ENCODE peak calls at places on chromosomes 4 and X, in eight cellular contexts. R is psoas muscle, V is right atrium auricular region, X is astrocyte, F is aorta, C is dorsolateral prefrontal cortex, H is Peyer's patch, Z is endodermal cell. E is an unnamed sample.

GRCh38 chr4:176800891-176801534 is 8.3 kb upstream of the VEGFC start:
- DNase-seq in R (no peak), V (no peak), X (no peak), F (no peak), C (no peak), H (no peak), Z (no peak), E (no peak)

GRCh38 chr4:20878806-20879205 is 178.5 kb downstream of the PACRGL start:
- DNase-seq in R (no peak), V (no peak), X (no peak), F (no peak), C (no peak), H (no peak), Z (peak), E (no peak)

GRCh38 chr4:52655505-52655904 is 3.6 kb downstream of the USP46 start:
- DNase-seq in R (no peak), V (no peak), X (no peak), F (no peak), C (no peak), H (no peak), Z (no peak), E (no peak)

GRCh38 chr4:123676550-123677229 is 280.1 kb downstream of the SPRY1 start:
- DNase-seq in R (peak), V (no peak), X (peak), F (no peak), C (no peak), H (no peak), Z (no peak), E (no peak)

GRCh38 chr4:112735474-112735951 is 98.6 kb downstream of the LARP7 start:
- DNase-seq in R (no peak), V (no peak), X (no peak), F (no peak), C (no peak), H (no peak), Z (no peak), E (no peak)

GRCh38 chr4:18297684-18298083 is 276.1 kb upstream of the LCORL start:
- DNase-seq in R (no peak), V (no peak), X (no peak), F (no peak), C (no peak), H (no peak), Z (no peak), E (no peak)

GRCh38 chr4:118776166-118776954 is 59.6 kb downstream of the SEC24D start:
- DNase-seq in R (no peak), V (no peak), X (peak), F (no peak), C (no peak), H (no peak), Z (no peak), E (no peak)

GRCh38 chr4:212438-213174 is 88.3 kb downstream of the ZNF718 start:
- DNase-seq in R (peak), V (peak), X (peak), F (peak), C (peak), H (no peak), Z (no peak), E (no peak)

GRCh38 chr4:182427530-182427929 is 184.3 kb downstream of the TENM3 start:
- DNase-seq in R (no peak), V (no peak), X (peak), F (no peak), C (no peak), H (no peak), Z (no peak), E (no peak)

GRCh38 chr4:26459054-26459755 is 31.1 kb downstream of the CCKAR start:
- DNase-seq in R (no peak), V (no peak), X (peak), F (no peak), C (no peak), H (no peak), Z (no peak), E (no peak)

GRCh38 chr4:167854881-167855280 is 237.5 kb upstream of the ANXA10 start:
- DNase-seq in R (no peak), V (no peak), X (no peak), F (no peak), C (no peak), H (no peak), Z (no peak), E (no peak)

GRCh38 chr4:51943221-51943620 is 76.9 kb downstream of the LRRC66 start:
- DNase-seq in R (no peak), V (no peak), X (peak), F (no peak), C (no peak), H (no peak), Z (no peak), E (no peak)

GRCh38 chrX:54923376-54923775 is 2.8 kb downstream of the TRO start:
- DNase-seq in R (no peak), V (no peak), X (no peak), F (no peak), C (no peak), H (no peak), Z (no peak), E (no peak)

GRCh38 chrX:149248073-149248625 is 257.0 kb downstream of the IDS start:
- DNase-seq in R (no peak), V (no peak), X (no peak), F (no peak), C (no peak), H (no peak), Z (no peak), E (no peak)

GRCh38 chr4:132228676-132229075 is 920.4 kb upstream of the PCDH10 start:
- DNase-seq in R (no peak), V (no peak), X (no peak), F (no peak), C (no peak), H (no peak), Z (no peak), E (no peak)

GRCh38 chrX:39903937-39904336 is 193.8 kb downstream of the BCOR start:
- DNase-seq in R (no peak), V (no peak), X (peak), F (no peak), C (no peak), H (no peak), Z (no peak), E (no peak)

GRCh38 chr4:100738388-100739165 is 220.8 kb upstream of the EMCN start:
- DNase-seq in R (no peak), V (peak), X (peak), F (peak), C (no peak), H (no peak), Z (no peak), E (no peak)

GRCh38 chr4:180596888-180597483 is 1646.2 kb upstream of the TENM3 start:
- DNase-seq in R (no peak), V (no peak), X (no peak), F (no peak), C (no peak), H (no peak), Z (no peak), E (no peak)

GRCh38 chr4:5191831-5192230 is 140.6 kb downstream of the STK32B start:
- DNase-seq in R (no peak), V (no peak), X (no peak), F (no peak), C (no peak), H (no peak), Z (no peak), E (no peak)

GRCh38 chrX:144946696-144947095 is 300.6 kb upstream of the SPANXN1 start:
- DNase-seq in R (no peak), V (no peak), X (no peak), F (no peak), C (no peak), H (no peak), Z (no peak), E (no peak)

GRCh38 chr4:147768113-147768512 is 36.2 kb downstream of the ARHGAP10 start:
- DNase-seq in R (no peak), V (no peak), X (peak), F (no peak), C (no peak), H (no peak), Z (no peak), E (no peak)

GRCh38 chr4:103915224-103915869 is 195.6 kb upstream of the TACR3 start:
- DNase-seq in R (no peak), V (no peak), X (no peak), F (no peak), C (no peak), H (no peak), Z (no peak), E (no peak)

GRCh38 chrX:124388562-124388961 is 42.2 kb downstream of the SH2D1A start:
- DNase-seq in R (peak), V (peak), X (peak), F (no peak), C (no peak), H (no peak), Z (peak), E (no peak)

GRCh38 chr4:37725718-37726117 is 39.5 kb upstream of the RELL1 start:
- DNase-seq in R (no peak), V (no peak), X (no peak), F (no peak), C (no peak), H (no peak), Z (no peak), E (no peak)

GRCh38 chr4:73891739-73892405 is 22.7 kb downstream of the CXCL1 start:
- DNase-seq in R (no peak), V (no peak), X (peak), F (no peak), C (no peak), H (no peak), Z (no peak), E (no peak)

GRCh38 chr4:100641326-100641725 is 123.5 kb upstream of the EMCN start:
- DNase-seq in R (no peak), V (no peak), X (no peak), F (no peak), C (no peak), H (no peak), Z (no peak), E (no peak)

GRCh38 chrX:38973327-38973726 is 172.1 kb downstream of the MID1IP1 start:
- DNase-seq in R (no peak), V (no peak), X (no peak), F (no peak), C (no peak), H (no peak), Z (no peak), E (no peak)

GRCh38 chr4:144740316-144740715 is 94.4 kb downstream of the HHIP start:
- DNase-seq in R (no peak), V (no peak), X (peak), F (no peak), C (no peak), H (no peak), Z (no peak), E (no peak)

GRCh38 chr4:84493092-84493850 is 5.8 kb downstream of the NKX6-1 start:
- DNase-seq in R (no peak), V (no peak), X (peak), F (no peak), C (no peak), H (no peak), Z (peak), E (no peak)

GRCh38 chr4:147617841-147618421 is 734 bp downstream of the TMEM184C start:
- DNase-seq in R (no peak), V (no peak), X (no peak), F (no peak), C (no peak), H (no peak), Z (no peak), E (no peak)

GRCh38 chr4:55561884-55562283 is 15.2 kb upstream of the CLOCK start:
- DNase-seq in R (no peak), V (no peak), X (no peak), F (no peak), C (no peak), H (no peak), Z (no peak), E (no peak)

GRCh38 chr4:98572697-98573096 is 85.7 kb downstream of the TSPAN5 start:
- DNase-seq in R (no peak), V (no peak), X (no peak), F (no peak), C (no peak), H (no peak), Z (no peak), E (no peak)

GRCh38 chr4:151950993-151951726 is 190.4 kb upstream of the GATB start:
- DNase-seq in R (no peak), V (no peak), X (no peak), F (no peak), C (no peak), H (no peak), Z (no peak), E (no peak)

GRCh38 chr4:33467291-33467690 is 2747.1 kb downstream of the PCDH7 start:
- DNase-seq in R (no peak), V (no peak), X (no peak), F (no peak), C (no peak), H (no peak), Z (peak), E (no peak)

GRCh38 chrX:120755066-120755846 is 120.4 kb downstream of the CT47B1 start:
- DNase-seq in R (no peak), V (no peak), X (no peak), F (no peak), C (no peak), H (no peak), Z (no peak), E (no peak)
- H3K27ac ChIP-seq in R (no peak), V (no peak), X (no peak), F (no peak), C (no peak), H (no peak), Z (no peak), E (no peak)

DNA sequence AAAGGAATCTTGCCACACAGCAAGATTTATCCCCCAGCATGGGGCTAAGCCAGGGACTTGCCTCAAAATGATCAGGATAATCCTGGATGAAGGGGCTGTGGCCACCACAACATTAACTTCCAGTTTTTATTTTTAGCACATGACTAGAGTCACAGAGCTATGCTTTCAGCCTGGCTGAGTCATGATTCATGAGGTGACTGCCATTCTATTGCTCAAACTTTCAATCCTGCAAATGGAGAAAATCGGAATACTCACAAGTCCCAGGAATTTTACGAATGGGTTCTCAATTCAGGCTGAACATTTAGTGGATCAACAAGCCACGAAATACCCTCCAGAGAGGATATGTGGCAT is 70.7 kb upstream of the HPGD start:
- DNase-seq in R (no peak), V (no peak), X (peak), F (no peak), C (no peak), H (no peak), Z (no peak), E (no peak)
- H3K27ac ChIP-seq in R (no peak), V (no peak), X (peak), F (no peak), C (no peak), H (no peak), Z (no peak), E (no peak)

GRCh38 chr4:186190456-186191265 is 706 bp upstream of the CYP4V2 start:
- DNase-seq in R (no peak), V (peak), X (peak), F (no peak), C (no peak), H (no peak), Z (no peak), E (peak)
- H3K27ac ChIP-seq in R (peak), V (peak), X (peak), F (peak), C (peak), H (peak), Z (peak), E (peak)

GRCh38 chrX:136781180-136781797 is 557 bp upstream of the ARHGEF6 start:
- DNase-seq in R (peak), V (no peak), X (no peak), F (no peak), C (no peak), H (no peak), Z (no peak), E (no peak)
- H3K27ac ChIP-seq in R (peak), V (no peak), X (no peak), F (peak), C (peak), H (peak), Z (no peak), E (no peak)

DNA sequence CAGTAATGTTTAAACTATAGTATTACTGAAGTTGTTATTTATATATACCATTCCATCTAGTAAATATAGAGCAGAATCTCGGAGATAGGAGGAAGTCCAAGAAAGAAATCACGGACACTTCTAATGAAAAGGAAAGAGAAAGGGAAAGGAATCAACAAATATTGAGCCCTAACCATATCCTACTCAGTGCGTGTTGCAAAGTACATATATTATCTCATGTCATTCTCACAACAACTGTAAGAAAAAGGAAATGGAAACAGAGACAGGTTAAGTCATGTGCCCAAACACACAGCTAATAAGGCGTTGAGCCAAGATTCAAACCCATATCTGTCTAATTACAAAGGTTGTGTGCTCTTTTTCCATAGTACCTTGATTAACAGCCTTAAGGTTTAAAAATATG is 16.0 kb downstream of the HTR2C start:
- DNase-seq in R (no peak), V (no peak), X (no peak), F (no peak), C (no peak), H (no peak), Z (no peak), E (no peak)
- H3K27ac ChIP-seq in R (no peak), V (no peak), X (no peak), F (no peak), C (no peak), H (no peak), Z (no peak), E (no peak)

GRCh38 chr4:71992571-71992970 is 39.2 kb upstream of the NPFFR2 start:
- DNase-seq in R (no peak), V (no peak), X (peak), F (no peak), C (no peak), H (no peak), Z (no peak), E (no peak)
- H3K27ac ChIP-seq in R (no peak), V (no peak), X (no peak), F (no peak), C (no peak), H (no peak), Z (no peak), E (no peak)